ENCODE peak calls at places on chromosomes 16 and 17, in four cellular contexts. One of them, this sample, is unnamed.

GRCh38 chr17:71519285-71519684 is 601.5 kb upstream of the SOX9 start:
- DNase-seq in prostate gland: no peak
- DNase-seq in fibroblast of the aortic adventitia: no peak
- DNase-seq in kidney: no peak
- DNase-seq in this sample: no peak

GRCh38 chr16:81399909-81400308 is 44.7 kb upstream of the CMIP start:
- DNase-seq in fibroblast of the aortic adventitia: no peak
- DNase-seq in kidney: no peak
- DNase-seq in prostate gland: no peak
- DNase-seq in this sample: no peak

GRCh38 chr16:70529051-70529777 is 5.6 kb downstream of the SF3B3 start:
- DNase-seq in kidney: no peak
- DNase-seq in fibroblast of the aortic adventitia: peak
- DNase-seq in prostate gland: no peak
- DNase-seq in this sample: no peak

GRCh38 chr17:83186226-83186625 is 106.8 kb downstream of the METRNL start:
- DNase-seq in fibroblast of the aortic adventitia: no peak
- DNase-seq in prostate gland: no peak
- DNase-seq in kidney: peak
- DNase-seq in this sample: no peak

GRCh38 chr16:75385507-75386152 is 47.7 kb downstream of the CFDP1 start:
- DNase-seq in kidney: no peak
- DNase-seq in prostate gland: no peak
- DNase-seq in fibroblast of the aortic adventitia: peak
- DNase-seq in this sample: no peak

GRCh38 chr16:14669776-14670175 is 24.3 kb downstream of the PLA2G10 start:
- DNase-seq in kidney: peak
- DNase-seq in fibroblast of the aortic adventitia: no peak
- DNase-seq in prostate gland: no peak
- DNase-seq in this sample: no peak

GRCh38 chr17:82366749-82367148 is 4.8 kb upstream of the UTS2R start:
- DNase-seq in prostate gland: no peak
- DNase-seq in kidney: no peak
- DNase-seq in fibroblast of the aortic adventitia: no peak
- DNase-seq in this sample: no peak

GRCh38 chr17:1197781-1198490 is 18.2 kb upstream of the ABR start:
- DNase-seq in prostate gland: no peak
- DNase-seq in fibroblast of the aortic adventitia: no peak
- DNase-seq in kidney: peak
- DNase-seq in this sample: no peak

GRCh38 chr16:275041-275621 is 613 bp downstream of the RGS11 start:
- DNase-seq in fibroblast of the aortic adventitia: no peak
- DNase-seq in prostate gland: no peak
- DNase-seq in kidney: peak
- DNase-seq in this sample: no peak

GRCh38 chr16:17414421-17414820 is 56.3 kb downstream of the XYLT1 start:
- DNase-seq in kidney: no peak
- DNase-seq in prostate gland: no peak
- DNase-seq in fibroblast of the aortic adventitia: no peak
- DNase-seq in this sample: no peak

GRCh38 chr17:74199306-74200092 is 4.0 kb upstream of the RPL38 start:
- DNase-seq in kidney: peak
- DNase-seq in prostate gland: no peak
- DNase-seq in fibroblast of the aortic adventitia: peak
- DNase-seq in this sample: peak

GRCh38 chr17:77579717-77580116 is 378.8 kb upstream of the TNRC6C start:
- DNase-seq in fibroblast of the aortic adventitia: no peak
- DNase-seq in kidney: no peak
- DNase-seq in prostate gland: no peak
- DNase-seq in this sample: no peak

GRCh38 chr17:80265205-80266068 is 4.8 kb downstream of the RNF213 start:
- DNase-seq in prostate gland: no peak
- DNase-seq in fibroblast of the aortic adventitia: no peak
- DNase-seq in kidney: no peak
- DNase-seq in this sample: no peak

GRCh38 chr17:64183815-64184397 is 54.0 kb upstream of the ERN1 start:
- DNase-seq in fibroblast of the aortic adventitia: no peak
- DNase-seq in prostate gland: no peak
- DNase-seq in kidney: no peak
- DNase-seq in this sample: no peak

GRCh38 chr17:46785696-46786095 is 32.8 kb downstream of the WNT3 start:
- DNase-seq in prostate gland: no peak
- DNase-seq in fibroblast of the aortic adventitia: no peak
- DNase-seq in kidney: no peak
- DNase-seq in this sample: no peak

GRCh38 chr16:81923296-81923695 is 88.0 kb downstream of the SDR42E1 start:
- DNase-seq in prostate gland: no peak
- DNase-seq in fibroblast of the aortic adventitia: no peak
- DNase-seq in kidney: no peak
- DNase-seq in this sample: no peak

GRCh38 chr17:48219605-48220004 is 112.0 kb downstream of the SNX11 start:
- DNase-seq in prostate gland: no peak
- DNase-seq in fibroblast of the aortic adventitia: no peak
- DNase-seq in kidney: no peak
- DNase-seq in this sample: no peak

GRCh38 chr17:73430848-73431247 is 119.0 kb upstream of the CDC42EP4 start:
- DNase-seq in fibroblast of the aortic adventitia: peak
- DNase-seq in kidney: peak
- DNase-seq in prostate gland: no peak
- DNase-seq in this sample: no peak

GRCh38 chr17:78723001-78723796 is 58.9 kb downstream of the CYTH1 start:
- DNase-seq in prostate gland: no peak
- DNase-seq in kidney: peak
- DNase-seq in fibroblast of the aortic adventitia: peak
- DNase-seq in this sample: peak

GRCh38 chr17:56623383-56623782 is 29.9 kb downstream of the NOG start:
- DNase-seq in fibroblast of the aortic adventitia: no peak
- DNase-seq in kidney: no peak
- DNase-seq in prostate gland: no peak
- DNase-seq in this sample: no peak

GRCh38 chr16:17244865-17245264 is 225.9 kb downstream of the XYLT1 start:
- DNase-seq in fibroblast of the aortic adventitia: no peak
- DNase-seq in prostate gland: no peak
- DNase-seq in kidney: no peak
- DNase-seq in this sample: no peak

GRCh38 chr17:19456016-19456927 is 45.2 kb downstream of the RNF112 start:
- DNase-seq in kidney: no peak
- DNase-seq in prostate gland: no peak
- DNase-seq in fibroblast of the aortic adventitia: no peak
- DNase-seq in this sample: no peak

GRCh38 chr16:10242916-10243315 is 60.7 kb upstream of the GRIN2A start:
- DNase-seq in prostate gland: no peak
- DNase-seq in fibroblast of the aortic adventitia: no peak
- DNase-seq in kidney: no peak
- DNase-seq in this sample: no peak

GRCh38 chr16:31893824-31894223 is 20.2 kb downstream of the ZNF267 start:
- DNase-seq in kidney: no peak
- DNase-seq in fibroblast of the aortic adventitia: no peak
- DNase-seq in prostate gland: no peak
- DNase-seq in this sample: no peak

GRCh38 chr16:2156025-2156848 is 655 bp downstream of the TRAF7 start:
- DNase-seq in fibroblast of the aortic adventitia: peak
- DNase-seq in prostate gland: no peak
- DNase-seq in kidney: peak
- DNase-seq in this sample: no peak

GRCh38 chr16:15672514-15673167 is 22.6 kb downstream of the NDE1 start:
- DNase-seq in kidney: peak
- DNase-seq in prostate gland: peak
- DNase-seq in fibroblast of the aortic adventitia: peak
- DNase-seq in this sample: no peak

GRCh38 chr17:74780443-74781238 is 4.5 kb upstream of the NAT9 start:
- DNase-seq in fibroblast of the aortic adventitia: no peak
- DNase-seq in prostate gland: no peak
- DNase-seq in kidney: no peak
- DNase-seq in this sample: peak

GRCh38 chr17:45170976-45171337 is 9.3 kb downstream of the HEXIM2 start:
- DNase-seq in fibroblast of the aortic adventitia: peak
- DNase-seq in prostate gland: peak
- DNase-seq in kidney: peak
- DNase-seq in this sample: no peak

GRCh38 chr16:27928542-27928941 is 135.0 kb downstream of the GSG1L start:
- DNase-seq in kidney: no peak
- DNase-seq in prostate gland: no peak
- DNase-seq in fibroblast of the aortic adventitia: no peak
- DNase-seq in this sample: no peak

GRCh38 chr17:33452797-33453196 is 159.7 kb upstream of the ASIC2 start:
- DNase-seq in fibroblast of the aortic adventitia: no peak
- DNase-seq in prostate gland: no peak
- DNase-seq in kidney: no peak
- DNase-seq in this sample: no peak

GRCh38 chr16:49009204-49009603 is 272.4 kb downstream of the CBLN1 start:
- DNase-seq in prostate gland: no peak
- DNase-seq in kidney: no peak
- DNase-seq in fibroblast of the aortic adventitia: no peak
- DNase-seq in this sample: no peak

GRCh38 chr17:45302649-45303173 is 14.1 kb downstream of the MAP3K14 start:
- DNase-seq in fibroblast of the aortic adventitia: peak
- DNase-seq in kidney: no peak
- DNase-seq in prostate gland: no peak
- DNase-seq in this sample: no peak

GRCh38 chr17:16286947-16287562 is 66.2 kb downstream of the CENPV start:
- DNase-seq in kidney: no peak
- DNase-seq in prostate gland: no peak
- DNase-seq in fibroblast of the aortic adventitia: peak
- DNase-seq in this sample: no peak

GRCh38 chr16:6112700-6113099 is 1015.1 kb upstream of the EEF2KMT start:
- DNase-seq in kidney: no peak
- DNase-seq in prostate gland: no peak
- DNase-seq in fibroblast of the aortic adventitia: no peak
- DNase-seq in this sample: no peak

DNA sequence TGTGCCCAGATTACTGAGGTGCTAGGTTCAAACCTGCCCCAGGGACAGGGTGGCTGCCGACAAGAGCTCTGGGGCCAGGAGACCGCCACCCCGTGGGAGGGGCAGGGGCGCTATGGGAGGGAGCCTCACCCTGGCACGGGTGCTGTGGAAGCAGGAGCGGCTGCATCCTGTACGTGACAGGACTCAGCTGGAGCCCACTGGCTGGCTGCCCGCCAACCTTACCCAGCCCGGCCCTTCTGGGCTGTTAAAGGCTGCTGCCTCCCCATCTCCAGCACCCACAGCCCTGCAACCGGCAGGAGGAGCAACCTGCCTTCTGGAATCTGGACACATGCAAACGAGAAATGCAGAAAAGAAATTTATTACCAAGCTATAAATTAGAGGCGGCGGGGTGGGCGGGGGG is 11.2 kb downstream of the PAM16 start:
- DNase-seq in prostate gland: no peak
- DNase-seq in kidney: peak
- DNase-seq in fibroblast of the aortic adventitia: peak
- DNase-seq in this sample: no peak
- TF ChIP-seq CTCF in prostate gland: no peak
- TF ChIP-seq CTCF in kidney: no peak
- TF ChIP-seq CTCF in fibroblast of the aortic adventitia: no peak
- TF ChIP-seq CTCF in this sample: no peak

GRCh38 chr17:42052478-42052877 is 2.1 kb upstream of the C17orf113 start:
- DNase-seq in kidney: no peak
- DNase-seq in prostate gland: no peak
- DNase-seq in fibroblast of the aortic adventitia: no peak
- DNase-seq in this sample: no peak

GRCh38 chr17:42049834-42050359 is 504 bp downstream of the C17orf113 start:
- DNase-seq in fibroblast of the aortic adventitia: no peak
- DNase-seq in kidney: no peak
- DNase-seq in prostate gland: no peak
- DNase-seq in this sample: no peak

GRCh38 chr17:42051013-42051400 is 606 bp upstream of the C17orf113 start:
- DNase-seq in kidney: no peak
- DNase-seq in fibroblast of the aortic adventitia: no peak
- DNase-seq in prostate gland: no peak
- DNase-seq in this sample: no peak

GRCh38 chr17:42051645-42052044 is 1.2 kb upstream of the C17orf113 start:
- DNase-seq in kidney: no peak
- DNase-seq in prostate gland: no peak
- DNase-seq in fibroblast of the aortic adventitia: no peak
- DNase-seq in this sample: no peak

GRCh38 chr17:42050360-42051012 is at the start of gene C17orf113:
- DNase-seq in kidney: peak
- DNase-seq in fibroblast of the aortic adventitia: no peak
- DNase-seq in prostate gland: peak
- DNase-seq in this sample: peak
- TF ChIP-seq CTCF in kidney: peak
- TF ChIP-seq CTCF in fibroblast of the aortic adventitia: peak
- TF ChIP-seq CTCF in prostate gland: no peak
- TF ChIP-seq CTCF in this sample: no peak

GRCh38 chr16:85688586-85689284 is at the start of gene GINS2:
- DNase-seq in fibroblast of the aortic adventitia: peak
- DNase-seq in prostate gland: peak
- DNase-seq in kidney: peak
- DNase-seq in this sample: peak
- TF ChIP-seq CTCF in fibroblast of the aortic adventitia: no peak
- TF ChIP-seq CTCF in prostate gland: no peak
- TF ChIP-seq CTCF in kidney: no peak
- TF ChIP-seq CTCF in this sample: no peak

GRCh38 chr17:15210247-15210646 is 54.9 kb downstream of the PMP22 start:
- DNase-seq in prostate gland: no peak
- DNase-seq in kidney: no peak
- DNase-seq in fibroblast of the aortic adventitia: no peak
- DNase-seq in this sample: no peak

GRCh38 chr17:15216481-15216880 is 48.6 kb downstream of the PMP22 start:
- DNase-seq in prostate gland: no peak
- DNase-seq in kidney: no peak
- DNase-seq in fibroblast of the aortic adventitia: no peak
- DNase-seq in this sample: no peak

DNA sequence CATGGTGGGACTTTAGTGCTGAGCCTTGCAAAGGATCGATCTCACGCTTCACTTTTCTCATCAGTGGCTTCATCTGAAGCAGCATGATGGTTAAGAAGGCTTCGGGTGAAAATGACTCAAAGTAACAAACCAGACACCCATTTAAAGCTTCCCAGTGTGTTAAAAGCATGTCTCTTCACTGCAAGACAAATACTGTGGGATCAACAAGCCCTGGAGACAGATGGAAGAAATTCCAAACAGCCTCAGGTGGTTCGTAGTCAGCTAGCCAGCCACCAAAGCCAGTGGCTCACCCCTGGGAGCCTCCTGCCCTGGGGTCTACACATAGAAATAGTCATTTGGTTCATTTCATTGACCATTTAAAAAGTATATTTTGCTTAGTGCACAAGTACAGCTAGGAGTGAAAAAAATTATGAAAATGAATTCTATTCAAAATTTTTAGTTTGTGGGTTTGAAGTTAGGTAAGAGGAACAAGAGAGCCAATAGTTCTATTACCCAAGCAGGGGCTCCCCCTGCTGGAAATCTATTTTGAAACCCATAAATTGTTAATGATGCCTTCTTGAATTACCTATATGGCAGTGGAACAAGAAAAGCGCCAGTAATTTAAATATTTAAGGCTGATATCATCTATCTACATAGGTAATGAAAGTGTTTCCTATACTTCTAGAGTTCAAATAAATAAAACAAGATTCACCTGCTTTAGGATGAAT is 51.6 kb downstream of the PMP22 start:
- DNase-seq in fibroblast of the aortic adventitia: peak
- DNase-seq in prostate gland: no peak
- DNase-seq in kidney: no peak
- DNase-seq in this sample: peak
- TF ChIP-seq CTCF in fibroblast of the aortic adventitia: peak
- TF ChIP-seq CTCF in prostate gland: no peak
- TF ChIP-seq CTCF in kidney: no peak
- TF ChIP-seq CTCF in this sample: peak

GRCh38 chr16:66926171-66926570 is 836 bp upstream of the RRAD start:
- DNase-seq in kidney: peak
- DNase-seq in fibroblast of the aortic adventitia: peak
- DNase-seq in prostate gland: no peak
- DNase-seq in this sample: no peak
- TF ChIP-seq CTCF in kidney: no peak
- TF ChIP-seq CTCF in fibroblast of the aortic adventitia: no peak
- TF ChIP-seq CTCF in prostate gland: no peak
- TF ChIP-seq CTCF in this sample: no peak

This sample was measured in endothelial cell.